ENCODE peak calls at places on chromosome 13, in ten cellular contexts. H is stimulated activated CD4-positive, alpha-beta T cell treated with anti-CD3 and anti-CD28 coated beads, Interleukin-1b, Interleukin-23, amount 100 ng/mL, for 24 hours; W is cardiac muscle cell; T is NCI-H2081; P is T-helper 17 cell; K is HFFc6; S is cardiac septum; L is midbrain; F is T-helper 9 cell; N is NCI-H2029 treated with DMSO at 0.1 percent for 48 hours. V is an unnamed sample.
A peak's percentile ranks its signal among the peaks of the same experiment; 100 is the strongest.

GRCh38 chr13:37136187-37136586 is 30.7 kb upstream of the CSNK1A1L start:
- DNase-seq in H (no peak), W (no peak), T (no peak), P (no peak), K (peak; percentile 57), S (no peak), L (no peak), F (no peak), N (no peak), V (no peak)

GRCh38 chr13:51453308-51453958 is 597 bp upstream of the INTS6 start:
- DNase-seq in H (peak; percentile 59), W (no peak), T (peak; percentile 64), P (peak; percentile 73), K (no peak), S (peak; percentile 92), L (peak; percentile 89), F (peak; percentile 69), N (no peak), V (no peak)

GRCh38 chr13:40613192-40613818 is 53.1 kb downstream of the FOXO1 start:
- DNase-seq in H (no peak), W (peak; percentile 15), T (no peak), P (peak; percentile 30), K (no peak), S (no peak), L (peak; percentile 32), F (peak; percentile 43), N (no peak), V (no peak)

GRCh38 chr13:79314652-79315051 is 91.4 kb downstream of the RBM26 start:
- DNase-seq in H (no peak), W (no peak), T (no peak), P (no peak), K (no peak), S (no peak), L (no peak), F (no peak), N (no peak), V (no peak)

GRCh38 chr13:66347718-66348117 is 882.4 kb downstream of the PCDH9 start:
- DNase-seq in H (no peak), W (peak; percentile 53), T (no peak), P (no peak), K (no peak), S (no peak), L (no peak), F (no peak), N (no peak), V (no peak)

GRCh38 chr13:22929391-22930126 is 251.2 kb upstream of the SGCG start:
- DNase-seq in H (no peak), W (no peak), T (no peak), P (no peak), K (no peak), S (no peak), L (no peak), F (no peak), N (no peak), V (peak; percentile 28)

GRCh38 chr13:19332380-19332779 is 150.8 kb upstream of the TUBA3C start:
- DNase-seq in H (no peak), W (no peak), T (no peak), P (no peak), K (no peak), S (no peak), L (no peak), F (no peak), N (no peak), V (no peak)

GRCh38 chr13:107516517-107516916 is 698.8 kb downstream of the LIG4 start:
- DNase-seq in H (no peak), W (no peak), T (no peak), P (no peak), K (no peak), S (no peak), L (no peak), F (no peak), N (no peak), V (no peak)

GRCh38 chr13:48783181-48783630 is 129.5 kb downstream of the CYSLTR2 start:
- DNase-seq in H (no peak), W (no peak), T (no peak), P (no peak), K (peak; percentile 97), S (peak; percentile 89), L (no peak), F (no peak), N (peak; percentile 4), V (peak; percentile 99)

GRCh38 chr13:114072421-114072820 is 60.0 kb downstream of the RASA3 start:
- DNase-seq in H (no peak), W (no peak), T (no peak), P (no peak), K (no peak), S (peak; percentile 29), L (no peak), F (no peak), N (no peak), V (no peak)

V was measured in LHCN-M2.